ENCODE peak calls at places on chromosomes 13 and 19, in nine cellular contexts. D, N, X, G, S, U, A, Q and T are unnamed samples.

GRCh38 chr19:1997353-1998233 is 17.9 kb downstream of the BTBD2 start:
- DNase-seq in D (no peak), N (no peak), X (no peak), G (no peak), S (no peak), U (no peak), A (no peak), Q (no peak), T (no peak)

GRCh38 chr19:3670258-3670795 is 29.9 kb downstream of the PIP5K1C start:
- DNase-seq in D (peak), N (no peak), X (no peak), G (no peak), S (peak), U (peak), A (no peak), Q (peak), T (peak)

GRCh38 chr19:54029930-54030490 is 33.7 kb downstream of the VSTM1 start:
- DNase-seq in D (peak), N (peak), X (peak), G (peak), S (no peak), U (peak), A (peak), Q (peak), T (peak)

GRCh38 chr13:67238277-67238859 is 8.2 kb upstream of the PCDH9 start:
- DNase-seq in D (peak), N (peak), X (no peak), G (no peak), S (no peak), U (no peak), A (peak), Q (no peak), T (peak)

GRCh38 chr13:36414461-36414860 is 17.8 kb upstream of the CCNA1 start:
- DNase-seq in D (no peak), N (no peak), X (no peak), G (no peak), S (no peak), U (no peak), A (no peak), Q (no peak), T (no peak)

GRCh38 chr13:49810825-49811526 is 18.5 kb upstream of the KPNA3 start:
- DNase-seq in D (peak), N (no peak), X (no peak), G (no peak), S (no peak), U (no peak), A (peak), Q (peak), T (peak)

GRCh38 chr13:76954568-76954967 is 6.3 kb downstream of the ACOD1 start:
- DNase-seq in D (no peak), N (no peak), X (no peak), G (no peak), S (no peak), U (no peak), A (peak), Q (no peak), T (no peak)

GRCh38 chr19:13054605-13055212 is 47.9 kb downstream of the LYL1 start:
- DNase-seq in D (peak), N (no peak), X (no peak), G (no peak), S (peak), U (no peak), A (no peak), Q (peak), T (no peak)

GRCh38 chr13:60699636-60700035 is 302.6 kb downstream of the TDRD3 start:
- DNase-seq in D (no peak), N (no peak), X (no peak), G (no peak), S (no peak), U (no peak), A (no peak), Q (no peak), T (no peak)

GRCh38 chr13:46721054-46721453 is 75.9 kb downstream of the ESD start:
- DNase-seq in D (peak), N (peak), X (peak), G (no peak), S (no peak), U (peak), A (peak), Q (peak), T (peak)